ENCODE peak calls at places on chromosomes 13 and 19, in ten cellular contexts. Y is heart right ventricle; F is CD8-positive, alpha-beta T cell; C is RWPE2; D is right lobe of liver; I is psoas muscle; G is stimulated activated naive B cell treated with anti-CD40 and anti-IgM and Interleukin-4, amounts not matched to agents 10 μg/mL and 1 μg/mL and 100 μg/mL, for 72 hours; V is activated CD8-positive, alpha-beta T cell treated with anti-CD3 and anti-CD28 coated beads, Interleukin-2, amount 10 ng/mL, durations not matched to agents 7 days and 5 days; K is activated T-cell treated with anti-CD3 and anti-CD28 coated beads, Interleukin-2, amount 50 U/mL, for 72 hours; O is left lobe of liver. X is an unnamed sample.

GRCh38 chr19:33429891-33430673 is 56.6 kb downstream of the CEBPG start:
- ATAC-seq in Y (no peak), I (no peak), K (peak), V (peak), C (no peak), O (no peak), F (peak), D (no peak), G (no peak), X (no peak)

GRCh38 chr13:29484236-29484635 is 111.3 kb downstream of the SLC7A1 start:
- ATAC-seq in G (peak), C (no peak), K (no peak), D (no peak), O (no peak), I (no peak), Y (no peak), F (no peak), V (no peak), X (peak)

GRCh38 chr19:36488118-36488815 is 1.1 kb downstream of the ZNF566 start:
- ATAC-seq in O (no peak), I (no peak), D (no peak), G (no peak), V (no peak), K (no peak), F (no peak), Y (no peak), C (no peak), X (no peak)

GRCh38 chr13:114164681-114165429 is 14.2 kb upstream of the CFAP97D2 start:
- ATAC-seq in D (no peak), G (no peak), I (no peak), C (no peak), K (no peak), F (no peak), O (no peak), Y (no peak), V (no peak), X (no peak)

GRCh38 chr13:78443839-78444238 is 159.5 kb downstream of the POU4F1 start:
- ATAC-seq in C (no peak), Y (no peak), G (no peak), O (no peak), I (no peak), K (no peak), V (no peak), F (no peak), D (no peak), X (no peak)

GRCh38 chr13:39422845-39423565 is 180.0 kb downstream of the LHFPL6 start:
- ATAC-seq in C (no peak), F (no peak), V (no peak), I (no peak), D (no peak), O (no peak), G (no peak), Y (no peak), K (no peak), X (no peak)

GRCh38 chr19:2426661-2427322 is 594 bp downstream of the TIMM13 start:
- ATAC-seq in K (peak), O (peak), I (peak), F (peak), V (peak), D (peak), G (peak), Y (no peak), C (peak), X (peak)

GRCh38 chr19:7492142-7493055 is 3.6 kb upstream of the PEX11G start:
- ATAC-seq in G (no peak), O (no peak), F (peak), Y (no peak), I (no peak), C (no peak), V (peak), D (no peak), K (peak), X (no peak)

GRCh38 chr19:16023558-16023915 is 52.8 kb upstream of the TPM4 start:
- ATAC-seq in O (no peak), V (no peak), I (no peak), F (no peak), G (no peak), C (no peak), D (no peak), Y (no peak), K (no peak), X (no peak)

GRCh38 chr19:12779162-12779993 is 4.0 kb upstream of the HOOK2 start:
- ATAC-seq in Y (no peak), O (no peak), I (no peak), V (no peak), D (no peak), F (no peak), C (no peak), G (no peak), K (no peak), X (no peak)

GRCh38 chr19:35295792-35296462 is 4.0 kb downstream of the MAG start:
- ATAC-seq in Y (no peak), G (peak), D (no peak), K (peak), C (peak), V (peak), I (no peak), F (peak), O (no peak), X (peak)

GRCh38 chr13:24308068-24308445 is 1.3 kb upstream of the C1QTNF9 start:
- ATAC-seq in O (peak), C (no peak), Y (peak), I (no peak), V (no peak), G (no peak), K (no peak), F (no peak), D (peak), X (peak)

GRCh38 chr19:1942934-1943555 is 2.1 kb downstream of the CSNK1G2 start:
- ATAC-seq in Y (no peak), G (no peak), O (no peak), D (no peak), I (no peak), V (peak), K (no peak), F (no peak), C (no peak), X (no peak)

GRCh38 chr19:41705393-41706174 is 2.8 kb upstream of the CEACAM5 start:
- ATAC-seq in G (no peak), K (no peak), Y (no peak), O (no peak), C (peak), F (no peak), I (no peak), V (no peak), D (peak), X (no peak)

GRCh38 chr19:40191836-40192646 is 815 bp downstream of the MAP3K10 start:
- ATAC-seq in C (no peak), O (peak), V (peak), G (peak), K (peak), Y (peak), I (no peak), F (no peak), D (peak), X (no peak)

GRCh38 chr19:54203151-54203611 is 2.5 kb downstream of the RPS9 start:
- ATAC-seq in F (no peak), D (peak), I (no peak), V (no peak), Y (no peak), O (peak), C (no peak), G (no peak), K (no peak), X (no peak)

GRCh38 chr13:22143671-22144070 is 472.8 kb downstream of the FGF9 start:
- ATAC-seq in V (no peak), D (no peak), G (no peak), O (no peak), F (no peak), K (peak), C (no peak), I (no peak), Y (no peak), X (no peak)

GRCh38 chr19:30406220-30406944 is 34.2 kb downstream of the ZNF536 start:
- ATAC-seq in V (no peak), G (peak), I (no peak), O (peak), K (no peak), F (no peak), C (peak), Y (peak), D (peak), X (no peak)

GRCh38 chr13:48319458-48320395 is 16.2 kb downstream of the RB1 start:
- ATAC-seq in F (peak), O (peak), C (no peak), D (peak), Y (no peak), G (peak), K (peak), I (no peak), V (peak), X (no peak)

GRCh38 chr19:936175-936546 is 10.3 kb downstream of the ARID3A start:
- ATAC-seq in I (no peak), F (no peak), O (no peak), K (no peak), G (no peak), C (no peak), D (no peak), Y (no peak), V (no peak), X (no peak)

GRCh38 chr13:20428666-20429644 is 96.7 kb downstream of the CRYL1 start:
- ATAC-seq in I (no peak), Y (no peak), F (no peak), G (peak), C (no peak), O (peak), K (peak), D (peak), V (no peak), X (no peak)

GRCh38 chr13:99663185-99663825 is 162.0 kb downstream of the TM9SF2 start:
- ATAC-seq in C (no peak), Y (no peak), G (no peak), I (no peak), O (no peak), K (no peak), D (no peak), V (no peak), F (no peak), X (no peak)

GRCh38 chr13:100722517-100722916 is 47.9 kb upstream of the TMTC4 start:
- ATAC-seq in D (peak), F (no peak), I (no peak), Y (no peak), C (no peak), O (peak), G (no peak), V (no peak), K (no peak), X (no peak)

GRCh38 chr13:79631260-79631659 is 150.3 kb downstream of the NDFIP2 start:
- ATAC-seq in D (no peak), V (no peak), F (no peak), O (no peak), G (no peak), C (peak), I (peak), Y (peak), K (no peak), X (no peak)